ENCODE peak calls at places on chromosomes 1 and 21, in four cellular contexts. C, T, J and I are unnamed samples. For H3K9me3, the result is how much of the 10 kb centered on the place peaks cover.

GRCh38 chr1:79151006-79151796 is 144.7 kb upstream of the ADGRL4 start:
- DNase-seq in C (no peak), T (no peak), J (no peak), I (peak)

GRCh38 chr1:39833616-39834015 is 45.0 kb upstream of the BMP8B start:
- DNase-seq in C (no peak), T (no peak), J (no peak), I (no peak)

GRCh38 chr1:242524571-242525359 is at the start of gene PLD5:
- DNase-seq in C (peak), T (peak), J (peak), I (peak)

GRCh38 chr1:31414692-31415370 is 1.8 kb downstream of the SERINC2 start:
- DNase-seq in C (no peak), T (peak), J (no peak), I (no peak)

GRCh38 chr1:22107126-22107525 is 35.8 kb downstream of the WNT4 start:
- DNase-seq in C (no peak), T (peak), J (no peak), I (no peak)

GRCh38 chr1:21590116-21590905 is 78.8 kb downstream of the RAP1GAP start:
- DNase-seq in C (no peak), T (no peak), J (no peak), I (no peak)

GRCh38 chr1:40353081-40353480 is 20.4 kb upstream of the SMAP2 start:
- DNase-seq in C (no peak), T (no peak), J (no peak), I (no peak)

GRCh38 chr1:229714964-229715603 is 89.0 kb downstream of the URB2 start:
- DNase-seq in C (peak), T (peak), J (peak), I (no peak)

GRCh38 chr1:210541680-210542358 is 213.1 kb downstream of the HHAT start:
- DNase-seq in C (peak), T (no peak), J (no peak), I (peak)

GRCh38 chr1:244074559-244075171 is 23.6 kb downstream of the ZBTB18 start:
- DNase-seq in C (no peak), T (no peak), J (no peak), I (no peak)

GRCh38 chr1:72635719-72636118 is 353.4 kb upstream of the NEGR1 start:
- DNase-seq in C (no peak), T (peak), J (no peak), I (peak)

GRCh38 chr1:39142394-39143060 is 62.0 kb upstream of the MACF1 start:
- DNase-seq in C (peak), T (no peak), J (no peak), I (peak)

GRCh38 chr1:72366473-72366872 is 84.1 kb upstream of the NEGR1 start:
- DNase-seq in C (no peak), T (peak), J (no peak), I (peak)

GRCh38 chr21:34235514-34235913 is 128.3 kb upstream of the KCNE2 start:
- DNase-seq in C (peak), T (no peak), J (no peak), I (no peak)

GRCh38 chr1:39317111-39317510 is 112.6 kb downstream of the MACF1 start:
- DNase-seq in C (no peak), T (no peak), J (no peak), I (no peak)

GRCh38 chr1:44632511-44633072 is 41.7 kb downstream of the TMEM53 start:
- DNase-seq in C (peak), T (peak), J (peak), I (no peak)

GRCh38 chr1:192436441-192437078 is 119.8 kb downstream of the RGS21 start:
- DNase-seq in C (no peak), T (no peak), J (no peak), I (no peak)

GRCh38 chr1:29412591-29412990 is 176.3 kb downstream of the PTPRU start:
- DNase-seq in C (no peak), T (no peak), J (no peak), I (no peak)

GRCh38 chr1:218711021-218711420 is 365.9 kb downstream of the TGFB2 start:
- DNase-seq in C (no peak), T (peak), J (no peak), I (peak)

GRCh38 chr1:117660266-117660973 is 54.6 kb downstream of the TENT5C start:
- DNase-seq in C (no peak), T (no peak), J (no peak), I (no peak)

GRCh38 chr1:109882288-109883245 is 28.1 kb upstream of the CSF1 start:
- DNase-seq in C (no peak), T (no peak), J (peak), I (no peak)

GRCh38 chr1:167592475-167592874 is 37.6 kb upstream of the RCSD1 start:
- DNase-seq in C (no peak), T (no peak), J (no peak), I (no peak)

GRCh38 chr1:114153051-114153620 is 533 bp downstream of the SYT6 start:
- DNase-seq in C (no peak), T (no peak), J (no peak), I (no peak)

GRCh38 chr1:7300893-7301292 is 470.2 kb upstream of the VAMP3 start:
- DNase-seq in C (no peak), T (peak), J (no peak), I (peak)

GRCh38 chr1:159058751-159059150 is 17.8 kb downstream of the AIM2 start:
- DNase-seq in C (no peak), T (no peak), J (no peak), I (no peak)

DNA sequence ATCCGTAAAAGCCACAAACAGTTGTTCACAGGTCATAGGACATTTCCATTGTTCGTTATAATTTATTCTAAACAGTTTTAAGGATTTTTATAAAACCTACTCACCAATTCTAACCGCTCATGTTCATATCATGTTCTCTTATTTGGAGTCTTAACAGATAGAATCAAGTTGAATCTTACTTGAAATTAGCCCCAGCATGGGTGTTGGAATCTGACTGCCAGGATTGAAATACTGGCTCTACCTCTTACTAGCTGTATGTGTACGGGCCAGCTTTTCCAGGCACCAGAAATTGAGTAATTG is 78.2 kb upstream of the GPR88 start:
- DNase-seq in C (no peak), T (no peak), J (no peak), I (no peak)
- H3K4me2 ChIP-seq in C (no peak), T (no peak), J (no peak), I (no peak)

GRCh38 chr1:110957798-110958197 is 5.9 kb downstream of the LRIF1 start:
- DNase-seq in C (no peak), T (no peak), J (no peak), I (no peak)
- H3K9me3 ChIP-seq in C (under half), T (under half), J (under half), I (under half)

GRCh38 chr1:234542211-234542850 is 63.4 kb upstream of the TARBP1 start:
- DNase-seq in C (no peak), T (no peak), J (no peak), I (no peak)

GRCh38 chr1:234545512-234546386 is 64.2 kb downstream of the IRF2BP2 start:
- DNase-seq in C (peak), T (no peak), J (no peak), I (no peak)

GRCh38 chr1:234544094-234544579 is 65.2 kb upstream of the TARBP1 start:
- DNase-seq in C (no peak), T (peak), J (peak), I (peak)

GRCh38 chr1:234541281-234541975 is 62.4 kb upstream of the TARBP1 start:
- DNase-seq in C (no peak), T (peak), J (no peak), I (peak)

DNA sequence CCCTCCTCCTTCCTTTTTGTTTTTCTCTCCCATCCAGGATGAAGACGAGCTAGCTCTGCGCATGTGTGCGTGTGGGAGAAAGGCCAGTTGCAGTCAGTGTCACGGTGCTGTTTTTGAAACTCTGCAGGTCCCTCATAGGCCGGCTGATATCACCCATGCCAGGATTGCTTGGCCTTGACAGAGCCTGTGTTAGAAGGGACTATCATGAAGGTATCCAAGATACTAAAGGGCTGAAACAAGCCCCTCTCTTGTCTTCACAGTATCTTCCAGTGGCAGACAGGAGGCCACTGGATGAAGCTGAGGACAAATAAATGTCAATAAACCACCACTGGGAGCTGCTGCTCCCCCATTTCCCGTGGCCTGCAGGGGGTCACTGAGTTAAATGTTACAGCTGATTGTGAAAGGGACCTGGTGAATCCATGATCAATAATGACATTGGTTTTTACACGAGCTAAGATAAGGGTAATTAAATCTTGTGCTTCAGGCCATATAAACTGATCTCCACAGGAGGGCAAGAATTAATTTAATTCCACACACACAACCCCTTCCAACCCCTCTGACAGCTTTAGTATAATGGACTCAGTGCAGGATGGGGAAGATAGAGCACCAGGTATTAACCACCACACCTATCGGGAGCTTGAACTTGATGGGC is 64.6 kb upstream of the TARBP1 start:
- DNase-seq in C (no peak), T (no peak), J (no peak), I (no peak)
- TF ChIP-seq EZH2 in C (no peak), T (no peak), J (no peak), I (no peak)

DNA sequence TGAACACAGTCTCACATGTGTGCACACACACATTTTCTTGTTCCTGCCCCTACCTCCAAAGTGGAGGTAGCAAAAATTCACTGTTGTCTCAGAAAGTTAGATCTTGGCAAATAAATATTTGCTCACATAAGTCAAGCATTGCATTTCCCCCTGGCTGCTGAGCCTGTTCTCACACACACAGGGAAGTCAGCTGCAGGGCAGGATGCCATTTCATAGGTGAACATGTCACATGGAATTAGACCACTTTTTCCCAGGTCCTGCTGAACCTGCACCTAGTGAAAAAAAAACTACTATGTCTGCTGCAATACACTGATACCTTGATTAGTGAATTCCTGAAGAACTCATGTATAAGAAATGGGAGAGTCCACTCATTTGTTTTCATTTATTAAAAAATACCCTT is 5.3 kb upstream of the CD55 start:
- DNase-seq in C (no peak), T (no peak), J (no peak), I (no peak)
- H3K4me2 ChIP-seq in C (no peak), T (no peak), J (peak), I (no peak)

GRCh38 chr1:49435291-49435690 is 588.5 kb downstream of the AGBL4 start:
- DNase-seq in C (no peak), T (no peak), J (no peak), I (no peak)

GRCh38 chr1:49436865-49437264 is 586.9 kb downstream of the AGBL4 start:
- DNase-seq in C (no peak), T (no peak), J (no peak), I (no peak)
- H3K9me3 ChIP-seq in C (under half), T (under half), J (under half), I (under half)

DNA sequence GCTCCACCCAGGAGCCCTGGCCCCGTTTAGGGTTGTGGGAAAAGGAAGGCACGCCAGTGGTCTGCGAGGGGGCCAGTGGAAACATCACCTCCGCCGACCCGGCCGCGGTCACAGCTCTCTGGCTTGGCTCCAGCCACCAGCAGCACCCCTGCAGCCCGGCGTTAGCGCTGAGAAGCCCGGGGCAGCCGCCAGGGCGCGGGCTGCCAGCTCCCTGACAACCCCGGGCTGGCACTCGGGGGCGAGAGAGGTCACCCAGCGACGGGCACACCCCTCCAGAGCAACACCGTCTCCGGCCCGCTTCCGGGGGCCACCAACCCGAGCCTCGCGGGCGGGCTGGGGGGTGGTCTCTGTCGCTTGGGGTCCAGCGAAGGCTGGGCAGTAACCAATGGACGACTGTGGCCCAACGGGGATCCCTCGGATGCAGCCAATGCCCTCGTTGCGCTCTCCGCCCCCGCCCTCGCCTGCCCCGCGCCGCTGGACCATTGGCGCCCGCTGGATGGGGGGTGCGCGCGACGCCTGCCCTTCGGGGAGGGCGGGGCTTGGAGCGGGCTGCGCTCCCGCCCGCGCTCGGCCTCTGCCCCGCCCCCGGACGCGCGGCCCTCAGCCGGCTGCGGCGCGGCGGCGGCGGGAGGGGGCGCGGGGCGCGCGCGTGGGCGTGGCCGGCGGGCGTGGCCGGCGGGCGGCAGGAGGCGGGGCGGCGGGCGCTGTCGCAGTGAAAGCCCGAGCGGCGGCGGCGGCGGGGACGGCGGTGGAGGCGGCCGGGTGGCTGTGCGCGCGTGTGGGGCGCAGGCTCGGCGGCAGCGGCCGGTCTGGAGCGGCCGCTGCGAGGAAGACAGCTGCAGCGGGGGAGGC is at the start of gene MAN1C1:
- DNase-seq in C (peak), T (peak), J (peak), I (peak)
- TF ChIP-seq EZH2 in C (no peak), T (no peak), J (no peak), I (no peak)

DNA sequence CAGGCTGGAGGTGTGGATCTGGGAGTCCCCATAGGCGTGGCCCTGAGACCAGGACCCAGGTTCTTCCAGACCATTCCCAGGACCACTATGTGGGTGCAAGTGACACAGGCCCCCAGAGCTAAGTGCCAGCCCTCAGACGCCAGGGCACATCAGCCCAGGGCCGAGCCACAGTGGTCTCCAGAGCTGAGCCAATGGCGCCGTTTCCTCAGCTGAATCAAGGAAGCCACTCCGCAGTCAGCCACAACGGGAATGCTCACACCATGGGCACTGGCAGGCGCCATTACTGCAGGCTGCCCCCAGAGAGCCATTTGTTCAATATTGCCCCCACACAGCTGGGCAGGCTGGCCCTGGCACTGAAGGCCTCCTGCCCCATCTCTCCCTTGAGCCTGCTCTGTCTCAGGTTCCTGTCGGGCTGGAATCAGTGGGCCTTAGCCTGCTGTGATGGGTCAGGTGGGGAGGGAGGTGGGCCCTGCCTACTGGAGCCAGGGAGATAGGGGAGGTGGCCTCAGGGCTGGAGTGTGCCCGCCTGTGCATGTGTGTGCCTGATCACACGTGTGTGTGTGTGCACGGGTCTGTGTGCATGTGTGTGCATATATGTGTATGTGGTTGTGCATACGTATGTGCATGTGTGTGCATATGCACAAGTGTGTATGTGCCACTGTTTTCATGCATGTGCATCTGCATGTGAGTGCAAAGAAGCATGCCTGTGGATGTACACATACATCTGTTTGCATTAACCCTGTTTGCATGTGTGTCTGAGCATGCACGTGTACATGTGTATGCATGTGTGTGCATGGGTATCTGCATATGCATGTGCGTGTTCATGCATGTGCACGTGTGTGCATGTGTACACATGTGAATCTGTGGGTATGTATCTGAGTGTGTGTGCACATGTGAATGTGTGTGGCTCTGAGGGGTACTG is 6.1 kb downstream of the GJC2 start:
- DNase-seq in C (no peak), T (no peak), J (no peak), I (no peak)
- H3K4me2 ChIP-seq in C (no peak), T (no peak), J (no peak), I (no peak)